ENCODE peak calls at places on chromosomes 1 and 21, in five cellular contexts. R is IMR-90; O is A673; D is CD8-positive, alpha-beta memory T cell; B is naive thymus-derived CD4-positive, alpha-beta T cell. W is an unnamed sample.

GRCh38 chr1:89633103-89633744 is at the start of gene LRRC8C:
- DNase-seq in R (peak; percentile 48), O (peak; percentile 81), D (peak; percentile 79), B (peak; percentile 67), W (peak; percentile 53)

GRCh38 chr1:57131701-57132394 is 166.0 kb upstream of the C8B start:
- DNase-seq in R (peak; percentile 30), O (no peak), D (no peak), B (no peak), W (no peak)

GRCh38 chr1:76425843-76426145 is 351.2 kb downstream of the ST6GALNAC3 start:
- DNase-seq in R (peak; percentile 88), O (peak; percentile 75), D (no peak), B (no peak), W (no peak)

GRCh38 chr1:175152006-175152652 is 40.4 kb downstream of the KIAA0040 start:
- DNase-seq in R (peak; percentile 22), O (peak; percentile 51), D (peak; percentile 77), B (peak; percentile 67), W (peak; percentile 53)

GRCh38 chr1:69836961-69837636 is 269.4 kb downstream of the LRRC7 start:
- DNase-seq in R (no peak), O (peak; percentile 52), D (no peak), B (no peak), W (no peak)

GRCh38 chr1:197618065-197618464 is 157.2 kb downstream of the DENND1B start:
- DNase-seq in R (peak; percentile 34), O (peak; percentile 19), D (no peak), B (no peak), W (no peak)

GRCh38 chr1:153447498-153448170 is 12.8 kb downstream of the S100A7 start:
- DNase-seq in R (peak; percentile 83), O (no peak), D (no peak), B (no peak), W (no peak)

GRCh38 chr1:198686069-198686728 is 47.4 kb downstream of the PTPRC start:
- DNase-seq in R (peak; percentile 64), O (peak; percentile 68), D (no peak), B (peak; percentile 44), W (no peak)

GRCh38 chr1:23591460-23592208 is 32.3 kb upstream of the ID3 start:
- DNase-seq in R (peak; percentile 46), O (no peak), D (peak; percentile 74), B (no peak), W (no peak)

GRCh38 chr1:91804546-91805023 is 81.4 kb downstream of the TGFBR3 start:
- DNase-seq in R (no peak), O (no peak), D (peak; percentile 92), B (peak; percentile 94), W (peak; percentile 57)

GRCh38 chr21:18832081-18832670 is 428.6 kb upstream of the TMPRSS15 start:
- DNase-seq in R (no peak), O (no peak), D (no peak), B (no peak), W (no peak)

GRCh38 chr1:109269212-109269980 is 13.5 kb downstream of the PSRC1 start:
- DNase-seq in R (no peak), O (no peak), D (no peak), B (no peak), W (no peak)

GRCh38 chr1:88890790-88891317 is 513 bp downstream of the GTF2B start:
- DNase-seq in R (peak; percentile 41), O (peak; percentile 35), D (peak; percentile 61), B (peak; percentile 29), W (peak; percentile 22)

GRCh38 chr1:10519016-10519417 is 44.3 kb downstream of the PEX14 start:
- DNase-seq in R (no peak), O (no peak), D (no peak), B (no peak), W (no peak)

GRCh38 chr1:216221260-216221700 is 202.0 kb downstream of the USH2A start:
- DNase-seq in R (peak; percentile 86), O (peak; percentile 84), D (no peak), B (no peak), W (no peak)

GRCh38 chr1:76705560-76705959 is 161.7 kb upstream of the ST6GALNAC5 start:
- DNase-seq in R (no peak), O (no peak), D (no peak), B (no peak), W (no peak)

GRCh38 chr1:177741476-177741875 is 228.4 kb downstream of the SEC16B start:
- DNase-seq in R (no peak), O (peak; percentile 9), D (no peak), B (no peak), W (no peak)

GRCh38 chr1:156430305-156430704 is 61.3 kb downstream of the RHBG start:
- DNase-seq in R (no peak), O (no peak), D (no peak), B (no peak), W (no peak)

GRCh38 chr1:231750296-231750695 is 123.7 kb downstream of the DISC1 start:
- DNase-seq in R (no peak), O (no peak), D (no peak), B (no peak), W (no peak)

GRCh38 chr1:200979574-200980451 is 43.7 kb downstream of the KIF21B start:
- DNase-seq in R (no peak), O (peak; percentile 69), D (peak; percentile 75), B (peak; percentile 46), W (peak; percentile 55)

GRCh38 chr21:35352066-35352770 is 303.1 kb upstream of the RUNX1 start:
- DNase-seq in R (peak; percentile 71), O (no peak), D (no peak), B (no peak), W (no peak)
- H3K9me3 ChIP-seq in R (no peaks in the 10 kb centered on the region), O (no peaks in the 10 kb centered on the region), D (no peaks in the 10 kb centered on the region), B (no peaks in the 10 kb centered on the region), W (no peaks in the 10 kb centered on the region)

GRCh38 chr1:248144513-248145198 is at the start of gene OR2M5:
- DNase-seq in R (no peak), O (no peak), D (no peak), B (no peak), W (no peak)
- H3K9me3 ChIP-seq in R (peaks cover 7% of the 10 kb centered on the region), O (peaks cover 25% of the 10 kb centered on the region), D (no peaks in the 10 kb centered on the region), B (no peaks in the 10 kb centered on the region), W (no peaks in the 10 kb centered on the region)

GRCh38 chr21:40472026-40472425 is 374.9 kb downstream of the DSCAM start:
- DNase-seq in R (no peak), O (no peak), D (no peak), B (no peak), W (no peak)

GRCh38 chr21:40465382-40465781 is 381.6 kb downstream of the DSCAM start:
- DNase-seq in R (no peak), O (no peak), D (no peak), B (no peak), W (no peak)

GRCh38 chr21:40471103-40471502 is 375.9 kb downstream of the DSCAM start:
- DNase-seq in R (no peak), O (no peak), D (no peak), B (no peak), W (no peak)

DNA sequence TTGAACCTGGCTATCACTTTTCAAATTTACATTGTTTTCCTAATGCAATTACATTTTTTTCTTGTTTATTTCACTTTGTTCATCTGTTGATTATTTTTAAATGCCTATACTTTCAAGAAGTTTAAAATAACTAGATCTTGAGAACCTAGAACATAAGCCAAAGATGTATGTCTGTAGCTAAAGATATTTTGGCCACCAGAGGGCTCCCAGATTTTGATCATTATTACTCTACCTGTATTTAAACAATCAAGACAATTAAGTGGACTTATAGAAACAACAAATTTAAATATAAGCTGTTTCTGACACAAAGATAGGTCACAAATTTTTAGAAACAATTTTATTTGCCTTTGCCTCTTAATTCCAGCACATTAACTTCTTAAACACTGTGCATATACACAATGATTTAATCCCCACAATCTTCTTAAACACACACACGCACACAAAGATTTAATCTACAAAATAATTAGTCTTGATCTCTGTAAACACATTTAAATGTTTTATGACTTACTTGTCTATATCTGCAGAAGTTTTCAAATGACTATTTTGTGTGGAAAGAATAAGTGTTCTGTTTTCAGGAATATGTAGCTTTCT is 380.0 kb downstream of the DSCAM start:
- DNase-seq in R (no peak), O (no peak), D (no peak), B (no peak), W (no peak)
- H3K9me3 ChIP-seq in R (peaks cover 21% of the 10 kb centered on the region), O (peaks cover 12% of the 10 kb centered on the region), D (no peaks in the 10 kb centered on the region), B (no peaks in the 10 kb centered on the region), W (no peaks in the 10 kb centered on the region)

DNA sequence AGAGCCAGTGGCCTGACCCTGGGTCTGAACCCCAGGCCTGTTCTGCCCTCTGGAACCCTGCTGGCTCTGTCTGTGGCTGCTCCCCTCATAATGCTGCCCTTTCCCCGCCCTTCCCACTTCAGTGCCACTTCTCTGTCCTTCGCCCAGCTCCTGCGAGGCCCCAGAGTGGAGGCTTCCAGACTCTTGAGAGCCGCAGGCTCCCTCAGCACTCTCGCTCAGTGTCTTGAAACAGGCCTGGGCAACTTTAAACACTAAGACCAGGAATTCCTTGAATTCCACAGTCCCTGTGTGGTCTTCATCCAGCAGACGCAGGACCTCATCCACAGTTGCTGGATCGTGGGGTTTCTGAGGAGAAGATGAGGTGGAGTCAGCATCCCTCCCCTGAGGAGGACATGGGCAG is 3.5 kb downstream of the CRNN start:
- DNase-seq in R (peak; percentile 1), O (no peak), D (no peak), B (no peak), W (no peak)
- H3K9me3 ChIP-seq in R (no peaks in the 10 kb centered on the region), O (no peaks in the 10 kb centered on the region), D (no peaks in the 10 kb centered on the region), B (no peaks in the 10 kb centered on the region), W (no peaks in the 10 kb centered on the region)